ENCODE peak calls at places on chromosome 19, in six cellular contexts. J is HepG2, B is K562, O is GM12878, A is HCT116, P is SK-N-SH. T is an unnamed sample.

GRCh38 chr19:50003810-50004419 is 21.3 kb downstream of the VRK3 start:
- DNase-seq in J (no peak), B (peak), O (peak), A (peak), P (no peak), T (no peak)

GRCh38 chr19:4028334-4029246 is 21.1 kb downstream of the PIAS4 start:
- DNase-seq in J (no peak), B (no peak), O (no peak), A (no peak), P (no peak), T (no peak)

GRCh38 chr19:5697890-5698634 is 8.0 kb downstream of the RPL36 start:
- DNase-seq in J (no peak), B (no peak), O (no peak), A (no peak), P (peak), T (no peak)

GRCh38 chr19:1279782-1280341 is 4.5 kb downstream of the FAM174C start:
- DNase-seq in J (peak), B (peak), O (no peak), A (peak), P (peak), T (peak)

GRCh38 chr19:30681162-30681996 is 309.2 kb downstream of the ZNF536 start:
- DNase-seq in J (no peak), B (no peak), O (no peak), A (no peak), P (no peak), T (no peak)

GRCh38 chr19:2246801-2247361 is 2.2 kb upstream of the AMH start:
- DNase-seq in J (no peak), B (no peak), O (no peak), A (no peak), P (peak), T (peak)

GRCh38 chr19:29666634-29667389 is 1.6 kb downstream of the PLEKHF1 start:
- DNase-seq in J (peak), B (no peak), O (no peak), A (no peak), P (no peak), T (no peak)

GRCh38 chr19:23407597-23407996 is 12.3 kb upstream of the ZNF91 start:
- DNase-seq in J (no peak), B (no peak), O (no peak), A (no peak), P (no peak), T (no peak)

GRCh38 chr19:50417138-50417849 is 1.4 kb upstream of the SPIB start:
- DNase-seq in J (no peak), B (no peak), O (no peak), A (no peak), P (no peak), T (no peak)

GRCh38 chr19:7415163-7415856 is 66.6 kb downstream of the ARHGEF18 start:
- DNase-seq in J (peak), B (no peak), O (no peak), A (no peak), P (no peak), T (peak)

GRCh38 chr19:34254552-34255432 is at the start of gene GARRE1:
- DNase-seq in J (no peak), B (peak), O (no peak), A (no peak), P (peak), T (peak)

DNA sequence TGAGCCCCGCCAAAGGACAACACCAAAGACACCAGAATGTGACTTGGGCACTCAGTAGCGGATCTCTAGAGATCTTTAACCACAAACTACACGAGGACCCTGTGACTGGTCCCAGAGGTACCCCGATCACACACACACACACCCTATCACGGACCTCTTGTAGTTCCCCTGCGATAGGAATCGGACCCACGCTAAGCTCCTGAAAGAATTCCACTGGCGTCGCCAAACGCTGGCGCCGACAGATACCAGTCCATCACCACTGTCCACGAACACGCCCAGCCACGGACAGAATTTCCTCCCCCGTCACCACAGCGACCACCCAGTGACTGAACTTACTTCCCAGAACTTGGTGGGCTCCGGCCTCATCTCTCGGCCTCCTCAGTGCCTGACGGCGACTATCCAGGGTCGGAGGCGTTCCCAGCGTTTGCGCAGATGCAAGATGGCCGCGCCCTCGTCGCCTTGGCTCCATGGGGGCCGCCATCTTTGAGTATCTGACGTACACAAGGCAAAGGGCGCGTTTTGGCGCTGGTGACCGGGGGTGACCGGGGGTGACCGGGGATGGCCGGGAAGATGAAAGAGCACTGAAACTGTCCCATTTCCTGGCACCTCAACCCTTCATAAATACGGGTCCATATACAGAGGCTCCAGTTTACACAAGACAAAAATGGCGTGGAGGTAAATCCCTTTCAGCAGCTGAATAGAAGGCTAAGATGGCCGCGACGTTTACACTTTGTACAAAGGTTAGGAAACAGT is at the start of gene ZNF615:
- DNase-seq in J (peak), B (peak), O (peak), A (peak), P (peak), T (peak)
- TF ChIP-seq JUND in J (no peak), B (peak), O (no peak), A (no peak), P (no peak), T (no peak)

GRCh38 chr19:46383846-46384245 is 29.5 kb downstream of the CCDC8 start:
- DNase-seq in J (no peak), B (no peak), O (no peak), A (no peak), P (no peak), T (no peak)
- TF ChIP-seq JUND in J (no peak), B (no peak), O (no peak), A (no peak), P (no peak), T (no peak)

DNA sequence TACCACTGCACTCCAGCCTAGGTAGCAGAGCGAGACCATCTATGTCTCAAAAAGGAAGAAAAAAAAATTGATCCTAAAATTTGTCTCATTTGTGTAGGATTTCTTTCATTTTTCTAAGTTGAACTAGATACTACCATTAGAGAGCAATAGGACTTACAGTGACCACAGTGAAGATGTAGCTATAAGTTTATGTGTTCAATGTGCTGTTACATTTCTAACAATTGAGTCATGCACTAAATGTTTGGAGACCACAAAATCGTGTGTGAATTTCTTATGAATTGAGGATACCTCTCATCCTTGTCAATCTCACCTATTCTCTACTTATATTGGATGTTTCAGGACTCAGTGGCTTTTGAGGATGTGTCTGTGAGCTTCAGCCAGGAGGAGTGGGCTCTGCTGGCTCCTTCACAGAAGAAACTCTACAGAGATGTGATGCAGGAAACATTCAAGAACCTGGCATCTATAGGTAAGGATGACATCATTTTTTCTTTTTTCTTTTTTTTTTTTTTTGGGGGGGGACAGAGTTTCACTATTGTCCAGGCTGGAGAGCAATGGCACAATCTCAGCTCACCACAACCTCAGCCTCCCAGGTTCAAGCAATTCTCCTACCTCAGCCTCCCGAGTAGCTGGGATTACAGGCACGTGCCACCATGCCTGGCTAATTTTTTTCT is 12.8 kb downstream of the ZNF791 start:
- DNase-seq in J (no peak), B (no peak), O (no peak), A (no peak), P (no peak), T (no peak)
- TF ChIP-seq JUND in J (no peak), B (no peak), O (no peak), A (no peak), P (no peak), T (no peak)

DNA sequence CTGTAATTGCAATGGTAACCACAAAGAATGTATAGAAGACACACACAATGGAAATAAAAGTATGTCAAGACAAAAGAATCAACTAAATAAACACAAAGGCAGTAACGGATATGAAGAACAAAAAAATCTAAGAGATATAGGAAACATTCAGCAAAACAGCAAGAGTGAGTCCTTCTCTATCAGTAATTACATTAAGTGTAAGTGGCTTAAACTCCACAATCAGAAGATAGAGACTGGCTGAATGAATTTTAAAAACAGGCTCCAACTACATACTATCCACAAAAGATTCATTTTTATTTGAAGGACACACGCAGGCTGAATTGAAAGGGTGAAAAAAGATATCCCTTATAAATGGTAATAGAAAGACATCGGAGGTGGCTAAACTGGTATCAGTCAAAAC is 19.5 kb downstream of the ZNF616 start:
- DNase-seq in J (no peak), B (no peak), O (no peak), A (no peak), P (no peak), T (no peak)
- TF ChIP-seq JUND in J (no peak), B (no peak), O (no peak), A (no peak), P (no peak), T (no peak)

GRCh38 chr19:18198374-18198773 is 5.4 kb downstream of the MPV17L2 start:
- DNase-seq in J (no peak), B (no peak), O (no peak), A (no peak), P (no peak), T (no peak)
- TF ChIP-seq JUND in J (no peak), B (no peak), O (no peak), A (no peak), P (no peak), T (no peak)

GRCh38 chr19:56124578-56124977 is 3.5 kb upstream of the ZNF787 start:
- DNase-seq in J (no peak), B (no peak), O (no peak), A (no peak), P (no peak), T (no peak)
- TF ChIP-seq JUND in J (no peak), B (no peak), O (no peak), A (no peak), P (no peak), T (no peak)

GRCh38 chr19:35724560-35724959 is 6.8 kb downstream of the KMT2B start:
- DNase-seq in J (no peak), B (no peak), O (no peak), A (no peak), P (no peak), T (no peak)

GRCh38 chr19:35721374-35721773 is 3.6 kb downstream of the KMT2B start:
- DNase-seq in J (no peak), B (no peak), O (no peak), A (no peak), P (no peak), T (no peak)

GRCh38 chr19:35723671-35724070 is 5.9 kb downstream of the KMT2B start:
- DNase-seq in J (no peak), B (no peak), O (no peak), A (no peak), P (no peak), T (no peak)

GRCh38 chr19:35722461-35722860 is 4.7 kb downstream of the KMT2B start:
- DNase-seq in J (no peak), B (no peak), O (no peak), A (no peak), P (no peak), T (no peak)

GRCh38 chr19:35722897-35723296 is 5.1 kb downstream of the KMT2B start:
- DNase-seq in J (no peak), B (no peak), O (no peak), A (no peak), P (no peak), T (no peak)
- TF ChIP-seq JUND in J (no peak), B (no peak), O (no peak), A (no peak), P (no peak), T (no peak)

DNA sequence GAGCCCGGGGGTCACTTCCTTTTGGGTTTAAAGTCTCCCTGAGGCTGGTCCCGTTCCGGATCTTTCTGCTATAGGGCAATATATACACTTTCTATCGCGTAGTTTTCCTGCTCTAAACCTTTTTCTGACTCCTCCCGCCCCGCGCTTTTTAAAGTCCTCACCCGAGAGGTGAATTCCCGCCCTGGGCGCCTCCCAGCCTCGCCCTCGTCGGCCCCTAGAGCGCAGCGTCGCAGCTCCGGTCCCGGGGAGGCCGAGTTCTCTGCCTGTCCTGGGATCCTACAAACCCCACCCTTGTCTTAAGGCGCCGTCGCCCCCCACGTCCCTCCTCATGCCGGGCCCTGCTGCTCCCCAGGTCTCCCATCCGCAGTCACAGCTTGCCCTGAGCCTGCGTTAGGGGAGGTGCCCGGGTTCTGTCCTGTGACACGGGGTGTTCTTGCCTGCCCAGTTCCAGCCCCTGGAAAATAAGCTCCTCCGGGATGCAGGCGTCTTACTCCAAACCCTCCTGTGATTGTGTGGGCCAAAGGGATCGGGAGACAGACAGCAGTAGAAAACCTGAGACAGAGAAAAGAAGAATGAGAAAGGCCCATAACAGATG is 491 bp downstream of the ZNF525 start:
- DNase-seq in J (peak), B (no peak), O (no peak), A (no peak), P (peak), T (no peak)
- TF ChIP-seq JUND in J (no peak), B (no peak), O (no peak), A (no peak), P (no peak), T (no peak)

GRCh38 chr19:55118401-55118991 is 1.1 kb upstream of the PPP1R12C start:
- DNase-seq in J (no peak), B (peak), O (no peak), A (no peak), P (no peak), T (no peak)

GRCh38 chr19:55115446-55116065 is 1.9 kb downstream of the PPP1R12C start:
- DNase-seq in J (no peak), B (peak), O (no peak), A (no peak), P (peak), T (no peak)

GRCh38 chr19:55117636-55118391 is at the start of gene PPP1R12C:
- DNase-seq in J (peak), B (peak), O (peak), A (peak), P (peak), T (peak)

GRCh38 chr19:55116232-55117062 is 990 bp downstream of the PPP1R12C start:
- DNase-seq in J (peak), B (peak), O (no peak), A (no peak), P (peak), T (no peak)

GRCh38 chr19:55117063-55117635 is 288 bp downstream of the PPP1R12C start:
- DNase-seq in J (no peak), B (no peak), O (no peak), A (no peak), P (no peak), T (no peak)
- TF ChIP-seq JUND in J (no peak), B (no peak), O (no peak), A (no peak), P (no peak), T (no peak)

GRCh38 chr19:54309811-54310210 is 3.2 kb downstream of the LILRA5 start:
- DNase-seq in J (no peak), B (no peak), O (no peak), A (no peak), P (no peak), T (no peak)
- TF ChIP-seq JUND in J (no peak), B (no peak), O (no peak), A (no peak), P (no peak), T (no peak)

T was measured in T47D.